ENCODE peak calls at places on chromosomes 4 and X, in eight cellular contexts. L is suprapubic skin, O is KBM-7, H is A549, Z is putamen, U is NCI-H2081, S is substantia nigra, J is NCI-H774. N is an unnamed sample.

GRCh38 chr4:132386130-132386529 is 763.0 kb upstream of the PCDH10 start:
- DNase-seq in L (no peak), O (no peak), H (no peak), Z (no peak), U (no peak), S (no peak), J (no peak), N (no peak)

GRCh38 chrX:20361890-20362262 is 95.2 kb upstream of the RPS6KA3 start:
- DNase-seq in L (no peak), O (no peak), H (peak), Z (no peak), U (peak), S (no peak), J (no peak), N (no peak)

GRCh38 chrX:146363919-146364318 is 445.7 kb upstream of the CXorf51B start:
- DNase-seq in L (no peak), O (no peak), H (no peak), Z (no peak), U (no peak), S (no peak), J (no peak), N (no peak)

GRCh38 chr4:17115546-17115945 is 217.1 kb upstream of the LDB2 start:
- DNase-seq in L (no peak), O (no peak), H (no peak), Z (no peak), U (no peak), S (no peak), J (no peak), N (peak)

GRCh38 chr4:143482753-143483362 is 30.6 kb upstream of the SMARCA5 start:
- DNase-seq in L (no peak), O (peak), H (peak), Z (peak), U (peak), S (peak), J (no peak), N (peak)

GRCh38 chr4:41600243-41600642 is 62.3 kb downstream of the LIMCH1 start:
- DNase-seq in L (no peak), O (no peak), H (no peak), Z (no peak), U (peak), S (no peak), J (peak), N (no peak)

GRCh38 chr4:41787931-41788330 is 39.4 kb upstream of the PHOX2B start:
- DNase-seq in L (no peak), O (no peak), H (no peak), Z (no peak), U (no peak), S (no peak), J (no peak), N (no peak)

GRCh38 chr4:159552979-159553768 is 450.3 kb downstream of the RAPGEF2 start:
- DNase-seq in L (no peak), O (no peak), H (no peak), Z (no peak), U (peak), S (no peak), J (no peak), N (no peak)

GRCh38 chr4:5500165-5500564 is 208.2 kb downstream of the EVC2 start:
- DNase-seq in L (no peak), O (no peak), H (peak), Z (no peak), U (no peak), S (no peak), J (no peak), N (peak)

GRCh38 chrX:40261955-40262596 is 164.3 kb upstream of the BCOR start:
- DNase-seq in L (no peak), O (no peak), H (no peak), Z (no peak), U (no peak), S (no peak), J (no peak), N (no peak)

GRCh38 chr4:173231916-173232315 is 63.3 kb downstream of the GALNT7 start:
- DNase-seq in L (no peak), O (peak), H (peak), Z (no peak), U (peak), S (no peak), J (no peak), N (peak)

GRCh38 chr4:170139764-170140163 is 50.0 kb upstream of the AADAT start:
- DNase-seq in L (no peak), O (no peak), H (no peak), Z (no peak), U (no peak), S (no peak), J (no peak), N (no peak)

GRCh38 chrX:57528670-57529255 is 63.0 kb upstream of the ZXDB start:
- DNase-seq in L (no peak), O (peak), H (peak), Z (no peak), U (no peak), S (no peak), J (no peak), N (peak)

GRCh38 chrX:31092476-31092875 is 20.6 kb upstream of the FTHL17 start:
- DNase-seq in L (no peak), O (no peak), H (no peak), Z (no peak), U (no peak), S (no peak), J (no peak), N (no peak)

GRCh38 chr4:113849771-113850170 is 88.2 kb upstream of the CAMK2D start:
- DNase-seq in L (no peak), O (no peak), H (no peak), Z (no peak), U (peak), S (peak), J (no peak), N (no peak)

GRCh38 chrX:107630031-107630689 is 1.9 kb downstream of the PRPS1 start:
- DNase-seq in L (no peak), O (no peak), H (no peak), Z (no peak), U (peak), S (no peak), J (no peak), N (no peak)

GRCh38 chrX:76279007-76279406 is 106.1 kb downstream of the PBDC1 start:
- DNase-seq in L (no peak), O (peak), H (peak), Z (peak), U (peak), S (peak), J (peak), N (peak)

GRCh38 chr4:15551740-15552446 is 82.2 kb downstream of the CC2D2A start:
- DNase-seq in L (no peak), O (no peak), H (peak), Z (no peak), U (no peak), S (no peak), J (no peak), N (no peak)

GRCh38 chr4:14529653-14530052 is 472.6 kb upstream of the CPEB2 start:
- DNase-seq in L (no peak), O (peak), H (peak), Z (no peak), U (peak), S (no peak), J (no peak), N (peak)

GRCh38 chr4:869776-870175 is 43.8 kb upstream of the CPLX1 start:
- DNase-seq in L (no peak), O (no peak), H (no peak), Z (no peak), U (no peak), S (no peak), J (no peak), N (no peak)

GRCh38 chr4:41095973-41096372 is 118.4 kb downstream of the APBB2 start:
- DNase-seq in L (no peak), O (no peak), H (no peak), Z (no peak), U (no peak), S (no peak), J (no peak), N (peak)

GRCh38 chrX:81259008-81259713 is 57.3 kb downstream of the SH3BGRL start:
- DNase-seq in L (no peak), O (peak), H (no peak), Z (no peak), U (no peak), S (no peak), J (no peak), N (no peak)

GRCh38 chrX:110758781-110759180 is 36.8 kb downstream of the CHRDL1 start:
- DNase-seq in L (no peak), O (no peak), H (no peak), Z (no peak), U (no peak), S (no peak), J (no peak), N (no peak)

GRCh38 chr4:164768516-164768915 is 14.6 kb downstream of the SMIM31 start:
- DNase-seq in L (no peak), O (no peak), H (peak), Z (no peak), U (peak), S (no peak), J (no peak), N (peak)

GRCh38 chrX:117839544-117839943 is 277.1 kb downstream of the KLHL13 start:
- DNase-seq in L (no peak), O (peak), H (peak), Z (no peak), U (peak), S (no peak), J (no peak), N (no peak)

GRCh38 chr4:45662996-45663395 is 460.9 kb downstream of the GABRG1 start:
- DNase-seq in L (no peak), O (no peak), H (no peak), Z (peak), U (peak), S (peak), J (no peak), N (no peak)

GRCh38 chrX:19888419-19888879 is 1.0 kb upstream of the SH3KBP1 start:
- DNase-seq in L (no peak), O (peak), H (peak), Z (peak), U (peak), S (peak), J (no peak), N (peak)

GRCh38 chr4:110622841-110623709 is at the start of gene PITX2:
- DNase-seq in L (peak), O (no peak), H (no peak), Z (no peak), U (no peak), S (peak), J (no peak), N (no peak)

GRCh38 chrX:48021026-48021900 is 14.5 kb downstream of the SPACA5 start:
- DNase-seq in L (no peak), O (peak), H (peak), Z (peak), U (peak), S (peak), J (peak), N (peak)

GRCh38 chr4:1360423-1361283 is 13.6 kb downstream of the UVSSA start:
- DNase-seq in L (no peak), O (no peak), H (no peak), Z (no peak), U (no peak), S (no peak), J (no peak), N (no peak)

GRCh38 chr4:24472514-24473308 is 111.6 kb downstream of the DHX15 start:
- DNase-seq in L (peak), O (peak), H (peak), Z (peak), U (peak), S (peak), J (peak), N (peak)

GRCh38 chrX:29561417-29561816 is 653.9 kb upstream of the MAGEB2 start:
- DNase-seq in L (no peak), O (no peak), H (no peak), Z (no peak), U (no peak), S (no peak), J (no peak), N (no peak)

GRCh38 chr4:111066447-111066846 is 443.6 kb upstream of the PITX2 start:
- DNase-seq in L (no peak), O (no peak), H (no peak), Z (no peak), U (no peak), S (no peak), J (no peak), N (no peak)

GRCh38 chrX:149871940-149872339 is 9.0 kb upstream of the MAGEA8 start:
- DNase-seq in L (no peak), O (peak), H (peak), Z (no peak), U (no peak), S (no peak), J (no peak), N (peak)

GRCh38 chr4:57037982-57038604 is 59.4 kb downstream of the POLR2B start:
- DNase-seq in L (no peak), O (peak), H (peak), Z (peak), U (peak), S (peak), J (no peak), N (peak)

GRCh38 chr4:68288046-68288740 is 42.7 kb upstream of the TMPRSS11B start:
- DNase-seq in L (no peak), O (no peak), H (no peak), Z (no peak), U (no peak), S (no peak), J (no peak), N (no peak)

GRCh38 chr4:74000301-74000700 is 1.8 kb upstream of the CXCL5 start:
- DNase-seq in L (no peak), O (no peak), H (no peak), Z (no peak), U (no peak), S (no peak), J (no peak), N (no peak)

GRCh38 chrX:15956684-15957083 is 102.1 kb upstream of the AP1S2 start:
- DNase-seq in L (no peak), O (no peak), H (no peak), Z (no peak), U (peak), S (no peak), J (no peak), N (no peak)

N was measured in NB4.